ENCODE peak calls at places on chromosomes 5 and 9, in four cellular contexts. D is T-helper 17 cell, O is epithelial cell of esophagus, C is occipital lobe. V is an unnamed sample.

GRCh38 chr5:14685757-14686156 is 21.2 kb downstream of the OTULIN start:
- DNase-seq in D (no peak), O (peak), C (peak), V (no peak)

GRCh38 chr9:109411069-109411761 is 86.9 kb downstream of the PTPN3 start:
- DNase-seq in D (no peak), O (no peak), C (no peak), V (no peak)

GRCh38 chr5:96718635-96719077 is 56.5 kb downstream of the CAST start:
- DNase-seq in D (no peak), O (peak), C (no peak), V (no peak)

GRCh38 chr5:129664336-129664937 is 83.5 kb upstream of the MINAR2 start:
- DNase-seq in D (no peak), O (peak), C (no peak), V (no peak)

GRCh38 chr5:149863176-149863575 is 81.4 kb downstream of the PDE6A start:
- DNase-seq in D (no peak), O (no peak), C (no peak), V (no peak)

GRCh38 chr9:132183134-132183533 is 21.3 kb downstream of the NTNG2 start:
- DNase-seq in D (no peak), O (no peak), C (no peak), V (no peak)

GRCh38 chr5:128681096-128681495 is 143.1 kb upstream of the FBN2 start:
- DNase-seq in D (no peak), O (no peak), C (no peak), V (no peak)

GRCh38 chr5:122415481-122416120 is 103.6 kb downstream of the SNCAIP start:
- DNase-seq in D (no peak), O (peak), C (peak), V (no peak)

GRCh38 chr5:148966348-148966747 is 96.5 kb downstream of the SH3TC2 start:
- DNase-seq in D (no peak), O (peak), C (no peak), V (no peak)

GRCh38 chr9:15670884-15671283 is 118.0 kb downstream of the CCDC171 start:
- DNase-seq in D (no peak), O (no peak), C (no peak), V (no peak)

GRCh38 chr9:24011206-24011605 is 185.2 kb upstream of the ELAVL2 start:
- DNase-seq in D (no peak), O (no peak), C (no peak), V (no peak)

GRCh38 chr5:4640793-4641192 is 499.3 kb upstream of the ADAMTS16 start:
- DNase-seq in D (no peak), O (peak), C (no peak), V (no peak)

GRCh38 chr9:123656565-123656964 is 273.4 kb downstream of the DENND1A start:
- DNase-seq in D (no peak), O (peak), C (no peak), V (no peak)

GRCh38 chr5:141439411-141440141 is 9.3 kb downstream of the PCDHGA12 start:
- DNase-seq in D (no peak), O (no peak), C (no peak), V (no peak)

GRCh38 chr9:118088075-118088474 is 383.9 kb downstream of the TLR4 start:
- DNase-seq in D (no peak), O (no peak), C (no peak), V (no peak)

GRCh38 chr5:79146352-79146751 is 34.7 kb downstream of the BHMT start:
- DNase-seq in D (no peak), O (peak), C (no peak), V (no peak)

GRCh38 chr9:115385383-115386122 is 267.6 kb upstream of the TNC start:
- DNase-seq in D (no peak), O (no peak), C (no peak), V (peak)

GRCh38 chr9:71830929-71831328 is 62.6 kb upstream of the CEMIP2 start:
- DNase-seq in D (no peak), O (no peak), C (no peak), V (no peak)

GRCh38 chr5:150647275-150648251 is 7.1 kb downstream of the SYNPO start:
- DNase-seq in D (no peak), O (no peak), C (no peak), V (no peak)

GRCh38 chr9:22452415-22453010 is 5.9 kb downstream of the DMRTA1 start:
- DNase-seq in D (no peak), O (peak), C (no peak), V (no peak)

GRCh38 chr5:51652980-51653379 is 269.7 kb downstream of the ISL1 start:
- DNase-seq in D (no peak), O (peak), C (no peak), V (no peak)

GRCh38 chr5:14250094-14250777 is 107.1 kb downstream of the TRIO start:
- DNase-seq in D (no peak), O (peak), C (peak), V (no peak)

GRCh38 chr9:72038408-72038807 is 22.0 kb downstream of the C9orf57 start:
- DNase-seq in D (no peak), O (peak), C (no peak), V (no peak)

GRCh38 chr5:79795764-79796398 is 106.2 kb downstream of the CMYA5 start:
- DNase-seq in D (no peak), O (peak), C (no peak), V (no peak)

GRCh38 chr9:96856363-96857286 is 2.3 kb upstream of the ZNF782 start:
- DNase-seq in D (peak), O (peak), C (peak), V (no peak)